ENCODE peak calls at places on chromosome 4, in six cellular contexts. U is neural progenitor cell, K is HCT116, V is fibroblast of lung, J is MM.1S, Q is GM12878. X is an unnamed sample.

GRCh38 chr4:850323-850945 is 24.5 kb upstream of the CPLX1 start:
- DNase-seq in K (no peak), U (no peak), J (no peak), Q (no peak), V (no peak), X (no peak)

GRCh38 chr4:140249351-140249750 is 95.4 kb upstream of the MAML3 start:
- DNase-seq in U (no peak), V (no peak), K (no peak), Q (no peak), J (no peak), X (peak; percentile 29)

GRCh38 chr4:78749972-78750727 is 26.0 kb upstream of the BMP2K start:
- DNase-seq in U (no peak), Q (peak; percentile 97), J (no peak), K (no peak), V (no peak), X (no peak)

GRCh38 chr4:125979868-125980412 is 665.2 kb downstream of the FAT4 start:
- DNase-seq in V (no peak), J (no peak), Q (no peak), U (no peak), K (no peak), X (no peak)

GRCh38 chr4:72340803-72341431 is 228.1 kb downstream of the ADAMTS3 start:
- DNase-seq in U (no peak), J (no peak), K (no peak), Q (no peak), V (peak; percentile 23), X (peak; percentile 95)

GRCh38 chr4:140637836-140638235 is 69.1 kb upstream of the UCP1 start:
- DNase-seq in J (peak; percentile 60), U (peak; percentile 68), K (peak; percentile 35), V (peak; percentile 5), Q (no peak), X (peak; percentile 36)

GRCh38 chr4:165604181-165604580 is 225.4 kb downstream of the CPE start:
- DNase-seq in K (no peak), J (no peak), Q (no peak), V (no peak), U (peak; percentile 20), X (no peak)

GRCh38 chr4:8131826-8132225 is 26.8 kb downstream of the ABLIM2 start:
- DNase-seq in U (no peak), V (no peak), Q (no peak), K (no peak), J (no peak), X (no peak)

GRCh38 chr4:102477657-102478056 is 23.5 kb upstream of the NFKB1 start:
- DNase-seq in K (no peak), Q (no peak), V (no peak), J (no peak), U (no peak), X (peak; percentile 30)

GRCh38 chr4:57607616-57608150 is 497.5 kb upstream of the IGFBP7 start:
- DNase-seq in J (no peak), K (no peak), U (peak; percentile 69), Q (no peak), V (no peak), X (peak; percentile 20)

GRCh38 chr4:153773236-153773690 is 13.4 kb upstream of the RNF175 start:
- DNase-seq in V (no peak), J (no peak), K (no peak), U (peak; percentile 58), Q (no peak), X (peak; percentile 30)

GRCh38 chr4:128571747-128572146 is 237.8 kb upstream of the JADE1 start:
- DNase-seq in V (peak; percentile 98), J (peak; percentile 69), K (peak; percentile 13), U (no peak), Q (no peak), X (peak; percentile 78)

GRCh38 chr4:5082381-5082780 is 31.1 kb downstream of the STK32B start:
- DNase-seq in J (no peak), V (peak; percentile 37), K (no peak), Q (no peak), U (no peak), X (no peak)

GRCh38 chr4:185713272-185713671 is 98.7 kb downstream of the SORBS2 start:
- DNase-seq in V (peak; percentile 63), K (no peak), U (no peak), Q (no peak), J (no peak), X (no peak)

DNA sequence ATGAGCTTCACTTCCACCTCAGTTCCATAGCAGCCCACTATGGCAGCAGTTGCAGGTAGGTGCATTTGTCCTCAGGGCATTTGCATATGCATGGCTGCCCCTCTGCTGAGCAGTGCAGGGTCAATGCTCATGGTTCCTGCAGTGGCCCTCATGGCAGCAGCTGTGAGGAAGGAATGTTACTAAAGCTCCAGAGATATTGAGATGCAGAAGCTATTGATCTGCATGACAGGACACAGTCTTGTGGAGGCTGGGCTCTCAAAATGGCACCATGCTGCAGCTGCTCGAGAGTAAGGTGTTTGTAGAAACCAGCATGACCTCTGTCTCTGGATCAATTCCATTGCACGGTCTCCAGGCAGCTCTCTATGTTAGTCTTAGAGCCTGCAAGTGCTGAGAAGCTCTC is 179.2 kb upstream of the PCDH18 start:
- DNase-seq in V (no peak), U (no peak), Q (no peak), K (no peak), J (no peak), X (no peak)
- H2AFZ ChIP-seq in V (no peak overlapping the region), U (no peak overlapping the region), Q (no peak overlapping the region), K (no peak overlapping the region), J (no peak overlapping the region), X (no peak overlapping the region)

DNA sequence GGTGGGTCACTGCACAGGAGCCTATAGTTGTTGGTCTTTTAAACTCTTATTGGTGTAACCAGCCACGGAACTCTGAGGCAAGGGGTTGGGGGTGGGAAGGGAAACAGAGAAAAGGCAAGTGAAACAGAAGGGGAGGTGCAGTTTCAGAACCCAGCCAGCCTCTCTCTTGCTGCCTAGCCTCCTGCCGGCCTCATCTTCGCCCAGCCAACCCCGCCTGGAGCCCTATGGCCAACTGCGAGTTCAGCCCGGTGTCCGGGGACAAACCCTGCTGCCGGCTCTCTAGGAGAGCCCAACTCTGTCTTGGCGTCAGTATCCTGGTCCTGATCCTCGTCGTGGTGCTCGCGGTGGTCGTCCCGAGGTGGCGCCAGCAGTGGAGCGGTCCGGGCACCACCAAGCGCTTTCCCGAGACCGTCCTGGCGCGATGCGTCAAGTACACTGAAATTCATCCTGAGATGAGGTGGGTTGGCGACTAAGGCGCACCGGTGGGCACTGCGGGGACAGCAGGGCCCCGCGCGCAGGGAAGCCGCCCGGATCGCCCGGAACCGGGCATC is at the start of gene CD38:
- DNase-seq in Q (peak; percentile 67), U (peak; percentile 55), J (peak; percentile 86), V (no peak), K (no peak), X (no peak)
- H3K4me3 ChIP-seq in Q (peak within 1 kb of the TSS; percentile 72), U (peak within 1 kb of the TSS; percentile 56), J (peak within 1 kb of the TSS; percentile 75), V (peak within 1 kb of the TSS; percentile 55), K (no peak within 1 kb of the TSS), X (peak within 1 kb of the TSS; percentile 68)

DNA sequence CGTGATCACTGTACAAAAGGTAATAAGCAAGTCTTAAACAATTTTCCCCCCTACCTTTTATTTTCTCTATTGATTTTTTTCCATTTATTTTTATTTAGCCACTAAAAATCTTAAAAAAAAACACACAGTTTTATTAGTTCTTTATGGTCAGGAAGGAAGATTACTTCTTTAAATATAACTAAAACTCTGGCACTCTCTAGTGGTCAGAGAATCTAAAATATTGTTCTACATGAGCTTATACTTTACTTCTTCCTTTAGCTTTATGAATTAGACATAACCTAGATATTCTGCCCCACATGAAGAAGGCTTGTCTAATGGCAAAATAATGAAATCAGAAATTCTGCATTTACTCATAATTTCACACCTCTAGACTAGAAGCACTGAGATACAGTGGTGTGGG is 135.2 kb downstream of the PDE5A start:
- DNase-seq in K (no peak), Q (no peak), V (no peak), U (no peak), J (no peak), X (peak; percentile 25)
- TF ChIP-seq CTCF in K (peak; percentile 24), Q (no peak), V (no peak), U (peak; percentile 13), J (no peak), X (peak; percentile 40)

GRCh38 chr4:87042986-87043820 is 108.4 kb downstream of the AFF1 start:
- DNase-seq in K (no peak), J (no peak), U (peak; percentile 59), V (no peak), Q (no peak), X (no peak)

GRCh38 chr4:87046111-87046510 is 111.3 kb downstream of the AFF1 start:
- DNase-seq in U (no peak), Q (no peak), J (no peak), K (no peak), V (peak; percentile 47), X (no peak)

GRCh38 chr4:87044511-87045369 is 109.9 kb downstream of the AFF1 start:
- DNase-seq in V (no peak), U (peak; percentile 39), K (no peak), Q (no peak), J (no peak), X (no peak)

GRCh38 chr4:87047281-87047798 is 112.5 kb downstream of the AFF1 start:
- DNase-seq in Q (no peak), V (no peak), J (no peak), U (no peak), K (no peak), X (no peak)

GRCh38 chr4:87045659-87046058 is 110.8 kb downstream of the AFF1 start:
- DNase-seq in J (no peak), Q (no peak), V (no peak), U (no peak), K (no peak), X (no peak)
- H2AFZ ChIP-seq in J (no peak overlapping the region), Q (no peak overlapping the region), V (no peak overlapping the region), U (no peak overlapping the region), K (no peak overlapping the region), X (no peak overlapping the region)

GRCh38 chr4:17812125-17812524 is 1.3 kb downstream of the NCAPG start:
- DNase-seq in K (no peak), V (no peak), Q (no peak), J (no peak), U (no peak), X (no peak)
- H3K4me3 ChIP-seq in K (peak overlapping the region; percentile 93), V (peak overlapping the region; percentile 85), Q (peak overlapping the region; percentile 87), J (peak overlapping the region; percentile 91), U (peak overlapping the region; percentile 98), X (peak overlapping the region; percentile 99)

DNA sequence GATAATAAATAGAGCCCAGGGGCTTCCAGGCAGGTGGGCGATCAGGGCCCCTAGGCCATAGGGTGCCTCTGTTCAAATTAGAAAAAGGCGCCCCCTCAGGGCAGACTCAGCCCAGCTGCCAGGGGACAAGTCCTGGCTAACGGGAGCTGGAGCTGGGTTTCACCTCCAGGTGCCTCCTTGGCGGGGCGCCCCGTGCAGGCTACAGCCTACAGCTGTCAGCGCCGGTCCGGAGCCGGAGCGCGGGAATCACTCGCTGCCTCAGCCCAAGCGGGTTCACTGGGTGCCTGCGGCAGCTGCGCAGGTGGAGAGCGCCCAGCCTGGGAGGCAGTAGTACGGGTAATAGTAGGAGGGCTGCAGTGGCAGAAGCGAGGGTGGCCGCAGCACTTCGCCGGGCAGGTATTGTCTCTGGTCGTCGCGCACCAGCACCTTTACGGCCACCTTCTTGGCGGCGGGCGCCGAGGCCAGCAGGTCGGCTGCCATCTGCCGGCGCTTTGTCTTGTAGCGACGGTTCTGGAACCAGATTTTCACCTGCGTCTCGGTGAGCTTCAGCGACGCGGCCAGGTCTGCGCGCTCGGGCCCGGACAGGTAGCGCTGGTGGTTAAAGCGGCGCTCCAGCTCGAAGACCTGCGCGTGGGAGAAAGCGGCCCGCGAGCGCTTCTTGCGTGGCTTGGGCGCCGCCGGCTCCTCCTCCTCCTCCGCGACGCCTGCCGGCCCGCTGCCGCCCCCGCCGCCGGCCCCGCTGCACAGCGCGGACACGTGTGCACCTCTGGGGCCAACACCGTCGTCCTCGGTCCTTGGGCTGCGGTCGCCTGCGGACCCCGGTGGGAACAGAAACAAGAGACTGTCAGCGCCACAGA is 2.4 kb downstream of the NKX3-2 start:
- DNase-seq in V (no peak), Q (no peak), K (no peak), J (no peak), U (peak; percentile 69), X (no peak)
- TF ChIP-seq CTCF in V (peak; percentile 17), Q (peak; percentile 32), K (no peak), J (no peak), U (peak; percentile 49), X (no peak)

X was measured in PC-3.